ENCODE peak calls at places on chromosomes 5 and 9, in seven cellular contexts. D is NCI-H524; S is NCI-H2029; O is stimulated activated CD4-positive, alpha-beta T cell treated with anti-CD3 and anti-CD28 coated beads, Interleukin-4, amount 100 ng/mL, for 4 hours; E is nephron progenitor cell; C is stimulated activated naive CD4-positive, alpha-beta T cell; X is cardiac muscle cell. W is an unnamed sample.
A peak's percentile ranks its signal among the peaks of the same experiment; 100 is the strongest.

GRCh38 chr9:93079371-93079770 is 16.6 kb upstream of the CARD19 start:
- DNase-seq in D (no peak), S (no peak), O (no peak), E (no peak), C (no peak), X (no peak), W (no peak)

GRCh38 chr5:151739939-151740335 is 18.5 kb downstream of the ATOX1 start:
- DNase-seq in D (no peak), S (no peak), O (no peak), E (no peak), C (no peak), X (peak; percentile 95), W (no peak)

GRCh38 chr9:124852829-124853531 is at the start of gene WDR38:
- DNase-seq in D (peak; percentile 83), S (peak; percentile 61), O (peak; percentile 75), E (peak; percentile 85), C (peak; percentile 30), X (peak; percentile 75), W (no peak)

GRCh38 chr9:87873607-87874319 is 8.9 kb upstream of the SPATA31E1 start:
- DNase-seq in D (no peak), S (no peak), O (no peak), E (no peak), C (no peak), X (no peak), W (no peak)

GRCh38 chr9:134425815-134426214 is 99.6 kb downstream of the RXRA start:
- DNase-seq in D (no peak), S (no peak), O (no peak), E (peak; percentile 58), C (no peak), X (no peak), W (no peak)

GRCh38 chr5:149748471-149749094 is 18.5 kb downstream of the PPARGC1B start:
- DNase-seq in D (no peak), S (no peak), O (no peak), E (no peak), C (no peak), X (no peak), W (no peak)

GRCh38 chr5:31120642-31120948 is 72.9 kb upstream of the CDH6 start:
- DNase-seq in D (no peak), S (no peak), O (no peak), E (no peak), C (no peak), X (no peak), W (no peak)

GRCh38 chr5:159735749-159736660 is 180.3 kb upstream of the ADRA1B start:
- DNase-seq in D (no peak), S (no peak), O (no peak), E (no peak), C (no peak), X (no peak), W (no peak)

GRCh38 chr5:172687983-172688734 is 47.1 kb downstream of the NEURL1B start:
- DNase-seq in D (no peak), S (no peak), O (no peak), E (no peak), C (no peak), X (no peak), W (no peak)

GRCh38 chr5:80866372-80866771 is 93.8 kb upstream of the RASGRF2 start:
- DNase-seq in D (no peak), S (no peak), O (no peak), E (no peak), C (no peak), X (no peak), W (no peak)

GRCh38 chr9:137482094-137482781 is 23.1 kb upstream of the NSMF start:
- DNase-seq in D (no peak), S (peak; percentile 62), O (no peak), E (no peak), C (no peak), X (peak; percentile 86), W (no peak)

GRCh38 chr5:150660108-150660831 is 781 bp upstream of the MYOZ3 start:
- DNase-seq in D (no peak), S (no peak), O (no peak), E (no peak), C (no peak), X (no peak), W (no peak)

GRCh38 chr5:30874234-30875034 is 319.1 kb upstream of the CDH6 start:
- DNase-seq in D (no peak), S (peak; percentile 4), O (no peak), E (no peak), C (no peak), X (no peak), W (no peak)

GRCh38 chr5:135944967-135945560 is 9.7 kb downstream of the LECT2 start:
- DNase-seq in D (peak; percentile 78), S (peak; percentile 75), O (no peak), E (peak; percentile 50), C (no peak), X (peak; percentile 93), W (no peak)

GRCh38 chr5:6399978-6400910 is 21.9 kb upstream of the MED10 start:
- DNase-seq in D (no peak), S (no peak), O (no peak), E (no peak), C (no peak), X (peak; percentile 47), W (no peak)

GRCh38 chr5:138212828-138213160 is 329 bp downstream of the CDC23 start:
- DNase-seq in D (no peak), S (no peak), O (peak; percentile 2), E (no peak), C (no peak), X (no peak), W (no peak)

GRCh38 chr5:158272409-158272808 is 413.5 kb upstream of the CLINT1 start:
- DNase-seq in D (no peak), S (no peak), O (no peak), E (no peak), C (no peak), X (no peak), W (no peak)

GRCh38 chr9:15299374-15299939 is 7.6 kb downstream of the TTC39B start:
- DNase-seq in D (no peak), S (no peak), O (peak; percentile 25), E (no peak), C (peak; percentile 77), X (no peak), W (no peak)

GRCh38 chr9:130298663-130299279 is 33.2 kb downstream of the HMCN2 start:
- DNase-seq in D (no peak), S (no peak), O (no peak), E (peak; percentile 75), C (no peak), X (no peak), W (no peak)

GRCh38 chr9:68560131-68560844 is 19.6 kb upstream of the TMEM252 start:
- DNase-seq in D (no peak), S (no peak), O (peak; percentile 34), E (peak; percentile 50), C (no peak), X (peak; percentile 97), W (no peak)

GRCh38 chr9:94984891-94985476 is 258.5 kb downstream of the AOPEP start:
- DNase-seq in D (no peak), S (no peak), O (no peak), E (no peak), C (no peak), X (no peak), W (no peak)

GRCh38 chr5:156929366-156929948 is 33.6 kb downstream of the TIMD4 start:
- DNase-seq in D (no peak), S (no peak), O (no peak), E (no peak), C (peak; percentile 27), X (no peak), W (no peak)

GRCh38 chr5:109853362-109853761 is 163.6 kb downstream of the MAN2A1 start:
- DNase-seq in D (no peak), S (no peak), O (no peak), E (no peak), C (no peak), X (peak; percentile 36), W (no peak)

GRCh38 chr9:34332370-34332964 is 3.1 kb downstream of the NUDT2 start:
- DNase-seq in D (peak; percentile 59), S (peak; percentile 44), O (no peak), E (no peak), C (peak; percentile 2), X (peak; percentile 67), W (no peak)

W was measured in NCI-H1417 treated with DMSO at 0.1 percent for 48 hours.